ENCODE peak calls at places on chromosome 11, in nine cellular contexts. E is body of pancreas, L is HepG2, U is right lobe of liver, Q is IMR-90, O is stomach, S is thyroid gland, M is esophagus muscularis mucosa, V is spleen. J is an unnamed sample.

GRCh38 chr11:87301785-87302540 is 264.2 kb downstream of the TMEM135 start:
- DNase-seq in S (no peak), Q (peak; percentile 17), L (no peak), M (no peak), V (no peak), U (no peak), O (no peak), E (no peak), J (no peak)

GRCh38 chr11:117829369-117829725 is 4.8 kb upstream of the FXYD2 start:
- DNase-seq in Q (no peak), O (no peak), L (no peak), S (no peak), U (no peak), V (peak; percentile 58), E (no peak), M (no peak), J (peak; percentile 10)

GRCh38 chr11:86421976-86422770 is 47.5 kb downstream of the CCDC81 start:
- DNase-seq in O (no peak), L (no peak), E (no peak), S (no peak), U (no peak), V (no peak), M (no peak), Q (no peak), J (no peak)

GRCh38 chr11:76935030-76935429 is 74.3 kb downstream of the ACER3 start:
- DNase-seq in M (no peak), E (no peak), V (no peak), O (no peak), L (no peak), S (no peak), U (no peak), Q (no peak), J (no peak)

GRCh38 chr11:59173080-59173963 is 1.4 kb downstream of the DTX4 start:
- DNase-seq in L (peak; percentile 13), Q (peak; percentile 30), U (peak; percentile 68), M (peak; percentile 90), S (peak; percentile 48), E (peak; percentile 25), O (peak; percentile 35), V (peak; percentile 86), J (no peak)

GRCh38 chr11:91798240-91798639 is 426.4 kb upstream of the FAT3 start:
- DNase-seq in L (no peak), V (no peak), E (no peak), S (no peak), M (no peak), O (no peak), U (no peak), Q (no peak), J (no peak)

GRCh38 chr11:36467913-36468312 is 42.2 kb downstream of the TRAF6 start:
- DNase-seq in E (no peak), L (no peak), O (no peak), Q (no peak), V (no peak), U (no peak), S (no peak), M (peak; percentile 34), J (no peak)

GRCh38 chr11:44988111-44988510 is 37.4 kb upstream of the TP53I11 start:
- DNase-seq in U (no peak), L (no peak), E (no peak), M (no peak), O (peak; percentile 18), Q (no peak), V (no peak), S (no peak), J (no peak)

GRCh38 chr11:59520741-59521140 is 9.4 kb downstream of the OR4D9 start:
- DNase-seq in E (no peak), Q (no peak), V (no peak), O (no peak), S (no peak), L (no peak), M (no peak), U (no peak), J (no peak)

GRCh38 chr11:2655834-2656622 is 43.8 kb downstream of the KCNQ1OT1 start:
- DNase-seq in M (peak; percentile 68), E (peak; percentile 47), O (no peak), V (no peak), L (no peak), U (no peak), Q (peak; percentile 51), S (peak; percentile 63), J (peak; percentile 47)

GRCh38 chr11:2657697-2658284 is 42.0 kb downstream of the KCNQ1OT1 start:
- DNase-seq in L (no peak), O (no peak), E (no peak), M (peak; percentile 34), Q (no peak), V (no peak), S (no peak), U (no peak), J (no peak)

GRCh38 chr11:2653930-2654739 is 45.7 kb downstream of the KCNQ1OT1 start:
- DNase-seq in U (no peak), M (peak; percentile 64), L (no peak), O (no peak), V (peak; percentile 47), E (no peak), S (peak; percentile 73), Q (no peak), J (no peak)

GRCh38 chr11:2655320-2655719 is 44.5 kb downstream of the KCNQ1OT1 start:
- DNase-seq in L (no peak), M (peak; percentile 75), O (no peak), Q (no peak), V (no peak), U (no peak), E (no peak), S (no peak), J (no peak)

GRCh38 chr11:2656859-2657258 is 42.9 kb downstream of the KCNQ1OT1 start:
- DNase-seq in L (no peak), O (no peak), S (no peak), M (peak; percentile 34), E (no peak), V (no peak), Q (no peak), U (no peak), J (no peak)
- H3K9me3 ChIP-seq in L (peaks cover 35% of the 10 kb centered on the region), O (no peaks in the 10 kb centered on the region), S (no peaks in the 10 kb centered on the region), M (peaks cover 64% of the 10 kb centered on the region), E (peaks cover 47% of the 10 kb centered on the region), V (peaks cover 35% of the 10 kb centered on the region), Q (peaks cover 70% of the 10 kb centered on the region), U (peaks cover 4% of the 10 kb centered on the region), J (no peaks in the 10 kb centered on the region)

GRCh38 chr11:65417702-65418430 is 4.7 kb upstream of the NEAT1 start:
- DNase-seq in O (peak; percentile 50), L (no peak), Q (peak; percentile 28), M (no peak), S (peak; percentile 84), V (peak; percentile 93), E (peak; percentile 45), U (peak; percentile 74), J (peak; percentile 57)
- H3K4me3 ChIP-seq in O (peak overlapping the region; percentile 30), L (peak overlapping the region; percentile 64), Q (no peak overlapping the region), M (peak overlapping the region; percentile 71), S (no peak overlapping the region), V (peak overlapping the region; percentile 88), E (no peak overlapping the region), U (peak overlapping the region; percentile 87), J (peak overlapping the region; percentile 82)

GRCh38 chr11:73376168-73376802 is at the start of gene RELT:
- DNase-seq in O (peak; percentile 92), E (peak; percentile 90), S (peak; percentile 88), V (peak; percentile 99), L (peak; percentile 73), U (peak; percentile 91), Q (peak; percentile 89), M (peak; percentile 96), J (peak; percentile 93)

GRCh38 chr11:73375830-73376167 is 400 bp upstream of the RELT start:
- DNase-seq in V (no peak), Q (no peak), S (no peak), U (no peak), L (no peak), M (no peak), E (no peak), O (no peak), J (no peak)

GRCh38 chr11:73379189-73379880 is 3.1 kb downstream of the RELT start:
- DNase-seq in S (peak; percentile 93), L (no peak), V (no peak), O (peak; percentile 93), M (no peak), E (peak; percentile 93), Q (no peak), U (no peak), J (no peak)

GRCh38 chr11:73374130-73374529 is 2.1 kb upstream of the RELT start:
- DNase-seq in S (no peak), O (no peak), Q (no peak), U (no peak), V (no peak), M (no peak), L (no peak), E (no peak), J (no peak)

GRCh38 chr11:73376803-73377629 is 817 bp downstream of the RELT start:
- DNase-seq in E (peak; percentile 34), Q (peak; percentile 72), S (peak; percentile 30), V (peak; percentile 92), M (no peak), L (peak; percentile 54), O (peak; percentile 41), U (peak; percentile 76), J (peak; percentile 51)
- TF ChIP-seq POLR2A in E (no peak), Q (peak; percentile 70), S (no peak), V (peak; percentile 44), M (peak; percentile 27), L (peak; percentile 66), O (no peak), U (peak; percentile 18), J (peak; percentile 10)

GRCh38 chr11:13929551-13929950 is 33.0 kb upstream of the SPON1 start:
- DNase-seq in O (no peak), V (no peak), E (no peak), S (no peak), M (peak; percentile 78), Q (no peak), U (no peak), L (no peak), J (no peak)

GRCh38 chr11:13924801-13925327 is 37.7 kb upstream of the SPON1 start:
- DNase-seq in L (no peak), Q (no peak), M (peak; percentile 47), E (no peak), V (no peak), S (no peak), U (no peak), O (no peak), J (no peak)

GRCh38 chr11:13927496-13927895 is 35.0 kb upstream of the SPON1 start:
- DNase-seq in O (no peak), Q (no peak), V (no peak), M (no peak), U (no peak), E (no peak), L (no peak), S (no peak), J (no peak)

GRCh38 chr11:13931356-13931755 is 31.2 kb upstream of the SPON1 start:
- DNase-seq in M (peak; percentile 62), U (no peak), L (no peak), S (no peak), V (no peak), O (no peak), Q (no peak), E (no peak), J (no peak)

DNA sequence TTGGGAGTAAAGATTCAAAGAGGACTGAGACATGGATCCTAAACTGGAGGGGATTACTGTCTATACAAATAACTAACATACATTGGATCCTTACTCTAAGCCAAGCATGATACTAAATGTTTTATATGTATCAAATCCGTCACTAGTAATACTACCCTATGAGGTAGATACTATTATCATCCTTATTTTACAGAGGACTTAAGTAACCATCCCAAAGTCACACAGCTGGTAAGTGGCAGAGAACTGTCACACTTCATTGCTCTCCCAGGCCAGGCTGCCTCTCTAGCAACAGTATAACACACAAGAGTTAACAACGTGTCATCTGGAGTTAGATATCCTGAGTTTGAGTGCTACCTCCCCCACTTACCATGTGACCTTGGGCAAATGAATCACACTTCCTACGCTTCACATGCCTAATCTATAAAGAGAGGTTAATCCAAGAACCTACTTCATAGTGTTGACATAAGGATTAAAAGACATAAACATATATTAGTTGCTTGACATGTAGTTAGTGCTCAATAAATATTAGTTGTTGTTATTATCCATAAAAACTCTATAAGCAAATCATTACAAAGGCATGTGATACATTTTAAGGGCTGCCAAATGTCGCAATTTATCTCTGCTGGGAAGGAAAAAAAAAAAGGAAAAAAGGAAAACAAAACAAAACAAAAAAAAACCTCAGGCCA is 33.8 kb upstream of the SPON1 start:
- DNase-seq in O (no peak), Q (peak; percentile 28), U (no peak), E (no peak), L (no peak), M (peak; percentile 53), S (no peak), V (no peak), J (peak; percentile 51)
- H3K9me3 ChIP-seq in O (no peaks in the 10 kb centered on the region), Q (no peaks in the 10 kb centered on the region), U (no peaks in the 10 kb centered on the region), E (no peaks in the 10 kb centered on the region), L (no peaks in the 10 kb centered on the region), M (no peaks in the 10 kb centered on the region), S (no peaks in the 10 kb centered on the region), V (no peaks in the 10 kb centered on the region), J (no peaks in the 10 kb centered on the region)

J was measured in adrenal gland.